ENCODE peak calls at places on chromosomes 5 and 9, in eight cellular contexts. G, V, E, Q, X, S, R and F are unnamed samples.

GRCh38 chr5:57383093-57383861 is 99.3 kb downstream of the ACTBL2 start:
- DNase-seq in G (peak; percentile 88), V (peak; percentile 5), E (peak; percentile 24), Q (no peak), X (no peak), S (peak; percentile 80), R (peak; percentile 91), F (peak; percentile 22)

GRCh38 chr5:127031147-127031862 is 947 bp upstream of the MARCHF3 start:
- DNase-seq in G (no peak), V (peak; percentile 62), E (peak; percentile 29), Q (no peak), X (no peak), S (peak; percentile 47), R (no peak), F (peak; percentile 57)

GRCh38 chr5:44603496-44604272 is 205.1 kb upstream of the MRPS30 start:
- DNase-seq in G (no peak), V (peak; percentile 62), E (peak; percentile 0), Q (no peak), X (no peak), S (peak; percentile 21), R (no peak), F (peak; percentile 1)

GRCh38 chr9:68507098-68507795 is 33.4 kb downstream of the TMEM252 start:
- DNase-seq in G (peak; percentile 16), V (peak; percentile 32), E (peak; percentile 26), Q (no peak), X (peak; percentile 16), S (peak; percentile 18), R (no peak), F (peak; percentile 37)

GRCh38 chr5:138542120-138542955 is 698 bp downstream of the ETF1 start:
- DNase-seq in G (no peak), V (no peak), E (peak; percentile 16), Q (no peak), X (no peak), S (peak; percentile 43), R (no peak), F (peak; percentile 23)

GRCh38 chr9:130522233-130522808 is 57.1 kb upstream of the FUBP3 start:
- DNase-seq in G (no peak), V (peak; percentile 87), E (no peak), Q (no peak), X (no peak), S (peak; percentile 57), R (no peak), F (no peak)

GRCh38 chr9:87498816-87499454 is 1.3 kb downstream of the DAPK1 start:
- DNase-seq in G (no peak), V (peak; percentile 38), E (no peak), Q (no peak), X (no peak), S (no peak), R (no peak), F (no peak)

GRCh38 chr5:115375922-115376321 is 79.5 kb upstream of the CCDC112 start:
- DNase-seq in G (no peak), V (no peak), E (no peak), Q (no peak), X (no peak), S (peak; percentile 4), R (no peak), F (no peak)

GRCh38 chr9:92943062-92943616 is 4.2 kb upstream of the FGD3 start:
- DNase-seq in G (no peak), V (no peak), E (no peak), Q (no peak), X (no peak), S (no peak), R (no peak), F (no peak)

GRCh38 chr9:99903393-99903792 is 3.1 kb upstream of the STX17 start:
- DNase-seq in G (no peak), V (no peak), E (no peak), Q (no peak), X (no peak), S (no peak), R (no peak), F (no peak)

GRCh38 chr9:99907208-99907532 is 716 bp downstream of the STX17 start:
- DNase-seq in G (peak; percentile 9), V (no peak), E (no peak), Q (no peak), X (no peak), S (no peak), R (no peak), F (no peak)

GRCh38 chr9:99906403-99907207 is at the start of gene STX17:
- DNase-seq in G (peak; percentile 82), V (peak; percentile 79), E (peak; percentile 84), Q (peak; percentile 79), X (peak; percentile 37), S (peak; percentile 77), R (no peak), F (peak; percentile 82)

GRCh38 chr9:99911600-99911999 is 5.1 kb downstream of the STX17 start:
- DNase-seq in G (no peak), V (no peak), E (no peak), Q (no peak), X (no peak), S (no peak), R (no peak), F (no peak)

DNA sequence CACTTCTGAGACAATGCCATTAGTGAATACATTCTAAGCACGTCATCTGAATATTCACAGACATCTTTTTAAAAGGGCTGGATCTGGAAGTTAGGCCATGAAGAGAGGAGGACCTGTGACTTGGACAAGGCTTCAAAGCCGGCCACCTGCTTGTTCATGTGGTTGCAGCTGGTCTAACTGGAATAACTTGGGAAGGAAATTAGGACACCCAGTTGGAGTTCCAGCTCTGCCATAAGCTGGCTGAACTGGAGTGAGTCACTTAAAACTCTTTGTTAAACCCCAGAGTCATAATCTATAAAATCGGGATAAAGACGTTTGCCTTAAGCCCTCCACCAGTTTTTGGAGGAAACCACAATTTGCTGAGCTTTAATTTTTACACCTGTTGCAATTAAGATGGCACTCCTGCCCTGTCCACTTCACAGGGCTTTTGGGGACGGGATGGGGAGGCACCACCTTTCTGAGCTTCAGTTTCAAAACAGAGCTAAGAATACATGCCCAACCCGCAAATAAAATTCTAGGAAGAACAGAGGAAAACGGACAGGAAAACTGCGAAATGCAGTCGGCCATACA is 536 bp upstream of the STX17 start:
- DNase-seq in G (peak; percentile 9), V (no peak), E (peak; percentile 9), Q (no peak), X (no peak), S (no peak), R (no peak), F (no peak)
- H3K4me3 ChIP-seq in G (peak overlapping the region; percentile 84), V (peak overlapping the region; percentile 86), E (peak overlapping the region; percentile 85), Q (peak overlapping the region; percentile 86), X (peak overlapping the region; percentile 72), S (peak overlapping the region; percentile 65), R (peak overlapping the region; percentile 88), F (peak overlapping the region; percentile 66)

GRCh38 chr9:115498338-115498737 is 380.4 kb upstream of the TNC start:
- DNase-seq in G (no peak), V (no peak), E (no peak), Q (no peak), X (no peak), S (no peak), R (no peak), F (no peak)
- TF ChIP-seq CTCF in G (no peak), V (no peak), E (no peak), Q (no peak), X (no peak), S (no peak), R (no peak), F (no peak)

GRCh38 chr9:78010419-78010818 is 21.2 kb downstream of the GNAQ start:
- DNase-seq in G (no peak), V (no peak), E (no peak), Q (no peak), X (no peak), S (no peak), R (no peak), F (no peak)

GRCh38 chr9:78014776-78015175 is 16.8 kb downstream of the GNAQ start:
- DNase-seq in G (no peak), V (no peak), E (no peak), Q (no peak), X (no peak), S (peak; percentile 56), R (no peak), F (no peak)

GRCh38 chr9:78009156-78009555 is 22.5 kb downstream of the GNAQ start:
- DNase-seq in G (no peak), V (no peak), E (no peak), Q (no peak), X (no peak), S (no peak), R (no peak), F (no peak)

GRCh38 chr9:78013924-78014323 is 17.7 kb downstream of the GNAQ start:
- DNase-seq in G (no peak), V (no peak), E (no peak), Q (no peak), X (no peak), S (no peak), R (no peak), F (no peak)

DNA sequence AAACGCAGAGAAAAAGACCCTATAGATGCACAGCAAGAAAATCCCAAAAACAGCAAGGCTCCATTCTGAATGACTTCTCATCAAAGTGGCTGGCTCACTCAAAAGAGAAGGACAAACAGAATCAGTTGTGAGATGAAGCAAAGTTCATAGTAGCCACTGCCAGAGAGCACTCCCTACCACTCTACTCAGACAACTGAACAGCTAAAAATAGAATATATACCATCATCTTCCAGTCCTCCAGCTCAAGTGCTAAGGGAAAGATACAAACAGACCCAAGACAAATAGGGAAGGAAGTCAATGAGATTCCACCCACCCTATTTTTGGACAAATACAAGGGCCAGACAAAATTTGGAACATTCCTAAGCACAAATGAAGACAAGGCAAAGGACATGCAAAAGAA is 20.6 kb downstream of the GNAQ start:
- DNase-seq in G (no peak), V (no peak), E (no peak), Q (no peak), X (no peak), S (peak; percentile 28), R (no peak), F (no peak)
- H3K4me3 ChIP-seq in G (no peak overlapping the region), V (no peak overlapping the region), E (no peak overlapping the region), Q (no peak overlapping the region), X (no peak overlapping the region), S (no peak overlapping the region), R (no peak overlapping the region), F (no peak overlapping the region)

GRCh38 chr9:120864719-120865118 is 12.3 kb downstream of the PHF19 start:
- DNase-seq in G (no peak), V (no peak), E (no peak), Q (no peak), X (no peak), S (no peak), R (no peak), F (no peak)

GRCh38 chr9:120866651-120867050 is 10.3 kb downstream of the PHF19 start:
- DNase-seq in G (no peak), V (no peak), E (no peak), Q (no peak), X (no peak), S (no peak), R (no peak), F (no peak)

GRCh38 chr9:120861935-120862334 is 15.1 kb downstream of the PHF19 start:
- DNase-seq in G (no peak), V (no peak), E (no peak), Q (no peak), X (no peak), S (no peak), R (no peak), F (no peak)

GRCh38 chr9:120862452-120862851 is 14.5 kb downstream of the PHF19 start:
- DNase-seq in G (no peak), V (peak; percentile 52), E (no peak), Q (no peak), X (no peak), S (no peak), R (no peak), F (no peak)

DNA sequence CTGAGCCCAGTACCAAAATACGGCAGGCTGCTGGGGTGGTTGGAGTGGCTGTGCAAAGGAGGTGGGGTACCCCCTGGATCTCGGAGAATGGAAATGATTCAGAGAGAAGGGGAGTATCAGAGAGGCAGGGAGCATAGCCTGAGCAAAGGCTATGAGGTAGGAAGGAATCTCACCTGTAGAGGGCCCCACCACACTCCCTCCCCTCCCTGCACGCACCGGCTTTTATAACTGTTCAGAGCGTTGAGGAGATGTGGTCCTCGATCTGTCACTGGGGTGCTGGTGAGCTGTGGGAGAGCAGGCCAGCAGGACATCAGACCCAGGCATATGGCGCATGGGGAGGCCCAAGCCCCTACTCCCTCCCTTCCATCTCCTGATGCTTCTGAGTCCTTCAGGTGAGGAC is 13.2 kb downstream of the PHF19 start:
- DNase-seq in G (no peak), V (peak; percentile 70), E (no peak), Q (no peak), X (no peak), S (no peak), R (no peak), F (no peak)
- TF ChIP-seq CTCF in G (no peak), V (peak; percentile 47), E (peak; percentile 55), Q (no peak), X (no peak), S (peak; percentile 7), R (no peak), F (no peak)